ENCODE peak calls at places on chromosomes 6 and 20, in ten cellular contexts. V, U, W, B, E, O, A, R, X and Q are unnamed samples.

GRCh38 chr6:46062312-46062711 is 46.7 kb upstream of the CLIC5 start:
- DNase-seq in R (no peak), W (peak), O (no peak), X (peak), V (no peak), U (no peak), A (peak), E (no peak), B (peak), Q (peak)

GRCh38 chr6:116316772-116317467 is 37.2 kb upstream of the TSPYL1 start:
- DNase-seq in E (no peak), O (no peak), A (no peak), B (no peak), U (peak), X (no peak), W (no peak), R (no peak), V (no peak), Q (peak)

GRCh38 chr6:166586424-166587156 is at the start of gene RAMACL:
- DNase-seq in A (no peak), W (no peak), U (no peak), B (peak), V (no peak), E (peak), R (peak), O (peak), X (no peak), Q (no peak)

GRCh38 chr20:10521068-10521834 is 86.1 kb downstream of the SLX4IP start:
- DNase-seq in V (no peak), R (no peak), O (no peak), A (peak), U (no peak), B (no peak), X (no peak), E (peak), W (no peak), Q (peak)

GRCh38 chr6:41599836-41600445 is 38.3 kb upstream of the MDFI start:
- DNase-seq in V (no peak), A (no peak), W (no peak), O (no peak), U (peak), B (no peak), R (no peak), E (no peak), X (peak), Q (no peak)

GRCh38 chr20:9660236-9660868 is 146.0 kb downstream of the LAMP5 start:
- DNase-seq in X (no peak), V (no peak), A (no peak), B (no peak), R (peak), U (no peak), E (peak), W (peak), O (peak), Q (peak)

GRCh38 chr6:3119040-3119723 is 671 bp downstream of the BPHL start:
- DNase-seq in A (peak), E (no peak), B (no peak), O (no peak), V (no peak), R (no peak), X (no peak), W (no peak), U (no peak), Q (peak)

GRCh38 chr20:440148-440547 is 22.2 kb downstream of the TBC1D20 start:
- DNase-seq in V (no peak), O (no peak), A (no peak), W (no peak), X (no peak), R (no peak), B (no peak), E (no peak), U (no peak), Q (no peak)

GRCh38 chr6:89400912-89401399 is 11.1 kb downstream of the RRAGD start:
- DNase-seq in B (no peak), R (no peak), E (no peak), O (no peak), W (no peak), X (no peak), V (no peak), U (no peak), A (peak), Q (no peak)

GRCh38 chr20:52683761-52684160 is 288.4 kb upstream of the TSHZ2 start:
- DNase-seq in R (no peak), V (no peak), A (no peak), O (no peak), U (no peak), B (no peak), W (no peak), E (no peak), X (no peak), Q (no peak)

GRCh38 chr6:138103876-138104275 is 3.3 kb downstream of the PERP start:
- DNase-seq in E (no peak), W (no peak), R (no peak), V (no peak), A (no peak), O (no peak), B (no peak), X (no peak), U (no peak), Q (no peak)

GRCh38 chr6:13075491-13075845 is 252.9 kb downstream of the TBC1D7 start:
- DNase-seq in X (no peak), W (no peak), O (no peak), E (no peak), V (no peak), B (no peak), A (no peak), U (no peak), R (no peak), Q (no peak)
- TF ChIP-seq CTCF in X (no peak), W (no peak), O (no peak), E (no peak), V (no peak), B (no peak), A (no peak), U (no peak), R (no peak), Q (no peak)

DNA sequence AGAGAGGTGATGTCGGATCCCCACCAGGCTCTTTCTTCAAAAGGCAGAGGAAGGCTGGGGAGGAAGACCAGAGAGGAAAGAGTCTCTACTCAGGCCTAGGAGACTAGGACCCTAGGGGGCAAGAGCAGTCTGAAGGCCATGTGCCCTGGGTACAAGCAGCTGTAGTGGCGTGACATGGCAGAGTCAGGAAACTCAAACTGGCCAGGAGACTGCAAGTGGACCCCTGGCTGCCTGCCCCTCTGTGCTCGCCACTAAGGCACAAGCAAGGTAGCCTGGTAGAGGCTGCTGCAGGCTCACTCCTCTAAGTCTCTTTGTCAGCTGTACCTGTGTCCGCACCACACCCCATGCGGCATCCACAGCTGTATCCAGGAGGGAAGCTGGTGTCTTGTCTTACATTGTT is 19.9 kb downstream of the CST9L start:
- DNase-seq in O (peak), E (no peak), A (no peak), V (no peak), W (no peak), U (no peak), B (no peak), R (no peak), X (no peak), Q (no peak)
- TF ChIP-seq CTCF in O (no peak), E (no peak), A (no peak), V (no peak), W (no peak), U (no peak), B (no peak), R (no peak), X (no peak), Q (no peak)

GRCh38 chr6:69423785-69424184 is 373.0 kb downstream of the LMBRD1 start:
- DNase-seq in X (no peak), A (no peak), U (no peak), V (no peak), W (no peak), B (no peak), E (no peak), R (no peak), O (no peak), Q (no peak)

GRCh38 chr6:69422474-69422873 is 374.3 kb downstream of the LMBRD1 start:
- DNase-seq in U (no peak), R (no peak), W (no peak), X (no peak), B (no peak), O (no peak), V (no peak), E (peak), A (no peak), Q (no peak)

GRCh38 chr6:69421270-69421669 is 375.5 kb downstream of the LMBRD1 start:
- DNase-seq in R (no peak), U (no peak), W (no peak), V (no peak), A (no peak), E (no peak), O (no peak), X (no peak), B (no peak), Q (no peak)

GRCh38 chr6:69424581-69424980 is 372.2 kb downstream of the LMBRD1 start:
- DNase-seq in A (no peak), X (no peak), B (no peak), U (no peak), W (no peak), O (no peak), E (no peak), R (no peak), V (no peak), Q (no peak)

DNA sequence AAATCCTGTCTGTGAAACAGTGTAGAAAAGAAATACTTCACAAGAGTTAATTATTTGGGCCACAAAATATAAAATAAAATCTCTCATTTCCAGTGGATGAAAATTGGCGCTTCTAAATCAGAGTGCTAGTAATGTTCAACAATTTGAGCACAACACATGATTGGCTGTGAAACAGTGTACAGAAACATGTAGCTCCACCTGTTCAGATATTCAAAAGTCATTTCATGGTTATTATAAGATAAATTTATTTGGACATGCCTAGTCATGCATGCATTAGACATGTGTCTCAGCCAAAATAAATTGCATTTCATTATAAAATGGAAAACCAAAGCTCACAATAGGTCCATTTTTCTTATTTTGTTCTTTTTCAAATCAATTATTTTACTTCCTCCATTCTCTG is 374.8 kb downstream of the LMBRD1 start:
- DNase-seq in W (no peak), R (no peak), X (no peak), B (no peak), A (no peak), U (no peak), E (no peak), V (no peak), O (no peak), Q (no peak)
- TF ChIP-seq CTCF in W (no peak), R (no peak), X (no peak), B (no peak), A (no peak), U (no peak), E (no peak), V (no peak), O (no peak), Q (no peak)

DNA sequence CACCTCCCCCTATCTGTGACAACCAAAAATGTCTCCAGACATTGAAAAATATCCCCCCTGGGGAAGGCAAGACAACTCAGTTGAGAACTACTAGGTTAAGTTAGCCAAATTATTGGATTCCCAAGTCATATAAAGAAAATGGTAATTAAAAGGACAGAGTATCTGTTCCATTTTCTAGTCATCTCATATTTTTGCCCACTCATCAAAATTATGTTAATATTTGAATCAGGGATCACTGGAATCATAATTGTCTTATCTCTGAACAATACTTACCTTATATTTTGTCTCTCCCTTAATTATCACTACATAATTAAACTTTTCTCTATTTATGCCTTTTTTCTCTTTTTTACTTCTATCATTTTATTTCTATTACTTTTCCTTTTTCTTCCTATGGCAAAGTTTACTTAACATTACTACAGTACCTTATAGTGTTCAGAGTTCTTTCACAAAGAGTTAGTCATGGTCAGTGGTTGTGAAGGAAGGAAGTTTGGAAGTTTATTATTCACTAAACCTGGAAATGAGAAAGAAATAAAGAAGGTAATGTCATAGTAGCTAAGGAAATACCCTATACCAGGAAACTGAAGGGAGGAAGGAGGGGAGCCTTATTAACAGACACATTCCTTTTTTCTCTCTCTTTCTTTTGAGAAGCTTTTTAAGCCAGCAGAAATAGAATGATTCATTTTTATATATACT is 333.0 kb downstream of the COL12A1 start:
- DNase-seq in V (no peak), A (no peak), R (no peak), O (no peak), W (no peak), E (no peak), X (no peak), B (no peak), U (no peak), Q (no peak)
- TF ChIP-seq CTCF in V (no peak), A (no peak), R (peak), O (no peak), W (no peak), E (no peak), X (no peak), B (no peak), U (no peak), Q (no peak)

GRCh38 chr6:96015321-96015790 is 418 bp upstream of the FUT9 start:
- DNase-seq in B (no peak), X (no peak), U (no peak), A (no peak), E (peak), W (peak), R (no peak), V (no peak), O (peak), Q (no peak)

GRCh38 chr6:96014846-96015245 is 928 bp upstream of the FUT9 start:
- DNase-seq in U (no peak), R (no peak), E (no peak), X (no peak), W (no peak), O (no peak), A (no peak), V (no peak), B (no peak), Q (no peak)

GRCh38 chr6:96016781-96017180 is 1.0 kb downstream of the FUT9 start:
- DNase-seq in W (no peak), O (no peak), R (no peak), E (no peak), V (no peak), X (no peak), U (no peak), B (no peak), A (no peak), Q (no peak)

GRCh38 chr6:96013531-96013930 is 2.2 kb upstream of the FUT9 start:
- DNase-seq in R (no peak), U (no peak), W (no peak), X (no peak), V (no peak), A (no peak), O (peak), B (no peak), E (no peak), Q (no peak)

DNA sequence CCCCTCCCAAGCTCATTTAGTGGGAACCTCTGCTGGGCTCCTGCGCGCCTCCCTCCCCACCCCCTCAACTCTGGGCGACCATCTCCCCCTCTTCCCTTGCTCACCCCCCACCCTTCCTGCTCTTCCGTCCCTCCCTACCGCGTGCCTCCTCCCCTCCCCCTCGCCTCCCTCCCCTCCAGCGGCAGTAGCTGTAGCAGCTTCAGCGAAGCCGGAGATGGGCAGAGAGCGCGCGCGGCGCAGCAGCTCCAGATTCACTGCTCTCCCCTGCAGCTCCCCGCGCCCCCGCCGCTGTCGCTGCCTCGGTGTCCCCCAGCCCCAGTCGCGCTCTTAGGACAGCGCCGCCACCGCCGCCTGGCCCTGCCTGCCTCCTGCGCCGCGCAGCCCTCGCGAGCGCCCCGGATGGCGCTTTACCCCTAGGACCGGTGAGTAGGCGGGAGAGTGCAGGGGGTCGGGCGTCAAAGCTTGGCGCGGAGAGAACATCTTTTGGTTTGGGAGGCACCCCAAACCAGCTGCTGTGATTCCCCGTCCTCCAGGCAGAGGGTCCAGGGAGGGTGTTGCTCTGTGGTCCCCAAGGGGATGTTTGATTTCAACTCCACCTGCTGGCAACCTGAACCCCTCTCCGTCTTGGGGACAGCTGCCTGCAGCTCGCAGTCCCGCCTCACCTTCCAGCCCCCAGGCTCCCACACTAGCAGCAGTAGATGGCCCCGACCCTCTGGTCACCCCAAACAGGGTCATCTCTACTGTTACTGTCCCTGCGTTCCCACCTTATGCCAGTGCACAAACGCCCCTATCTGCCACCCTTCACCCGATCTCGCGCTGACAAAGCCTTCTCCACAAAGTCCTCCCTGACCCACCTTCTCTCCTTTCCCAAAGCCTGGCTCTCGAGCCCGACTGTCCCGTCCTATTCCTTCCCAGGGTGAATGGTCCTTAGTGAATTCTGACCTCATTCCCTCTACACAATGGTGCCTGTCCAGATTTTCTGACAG is at the start of gene FUT9:
- DNase-seq in O (peak), U (peak), B (no peak), R (no peak), E (peak), A (no peak), V (no peak), X (no peak), W (peak), Q (no peak)
- TF ChIP-seq CTCF in O (peak), U (no peak), B (no peak), R (no peak), E (peak), A (no peak), V (no peak), X (no peak), W (peak), Q (no peak)

GRCh38 chr20:23782366-23782983 is 31.7 kb upstream of the CST1 start:
- DNase-seq in R (peak), V (no peak), A (peak), E (peak), U (no peak), X (no peak), B (no peak), O (peak), W (no peak), Q (peak)
- TF ChIP-seq CTCF in R (peak), V (peak), A (peak), E (peak), U (peak), X (peak), B (peak), O (peak), W (peak), Q (peak)